ENCODE peak calls at places on chromosomes 16 and 17, in seven cellular contexts. U is PC-3, A is GM12864, C is heart right ventricle, O is HL-60, Y is neural progenitor cell, K is mucosa of descending colon. L is an unnamed sample.

GRCh38 chr16:79752421-79752820 is 151.9 kb upstream of the MAF start:
- DNase-seq in U (no peak), A (no peak), C (no peak), O (no peak), Y (no peak), K (no peak), L (no peak)

GRCh38 chr16:75222271-75222783 is 3.5 kb downstream of the CTRB1 start:
- DNase-seq in U (no peak), A (no peak), C (no peak), O (no peak), Y (no peak), K (no peak), L (peak; percentile 50)

GRCh38 chr16:4511441-4512082 is 27.0 kb downstream of the CDIP1 start:
- DNase-seq in U (peak; percentile 44), A (no peak), C (peak; percentile 45), O (peak; percentile 41), Y (peak; percentile 78), K (peak; percentile 77), L (peak; percentile 76)

GRCh38 chr17:49193513-49194296 is 16.7 kb downstream of the GNGT2 start:
- DNase-seq in U (peak; percentile 74), A (peak; percentile 63), C (peak; percentile 20), O (peak; percentile 46), Y (peak; percentile 64), K (peak; percentile 59), L (peak; percentile 80)

GRCh38 chr16:17590711-17591654 is 120.2 kb upstream of the XYLT1 start:
- DNase-seq in U (no peak), A (no peak), C (no peak), O (no peak), Y (no peak), K (no peak), L (no peak)

GRCh38 chr17:58272367-58273280 is 8.1 kb downstream of the MPO start:
- DNase-seq in U (no peak), A (no peak), C (no peak), O (no peak), Y (no peak), K (no peak), L (no peak)

GRCh38 chr16:10741844-10742243 is 1.8 kb upstream of the NUBP1 start:
- DNase-seq in U (no peak), A (no peak), C (peak; percentile 67), O (no peak), Y (no peak), K (no peak), L (no peak)

GRCh38 chr16:11674818-11675560 is 6.7 kb downstream of the SNN start:
- DNase-seq in U (no peak), A (no peak), C (no peak), O (no peak), Y (no peak), K (no peak), L (no peak)

GRCh38 chr17:75487351-75488070 is 27.8 kb downstream of the CASKIN2 start:
- DNase-seq in U (no peak), A (no peak), C (peak; percentile 36), O (peak; percentile 80), Y (no peak), K (no peak), L (peak; percentile 48)

GRCh38 chr17:17749921-17750320 is 68.7 kb downstream of the RAI1 start:
- DNase-seq in U (peak; percentile 42), A (peak; percentile 66), C (no peak), O (no peak), Y (peak; percentile 90), K (no peak), L (peak; percentile 80)

GRCh38 chr17:40445769-40446468 is 2.7 kb downstream of the IGFBP4 start:
- DNase-seq in U (no peak), A (no peak), C (no peak), O (no peak), Y (no peak), K (no peak), L (no peak)

GRCh38 chr16:30394603-30395154 is 541 bp upstream of the ZNF48 start:
- DNase-seq in U (no peak), A (no peak), C (no peak), O (no peak), Y (peak; percentile 87), K (no peak), L (no peak)

GRCh38 chr17:42536372-42537155 is 523 bp downstream of the NAGLU start:
- DNase-seq in U (peak; percentile 66), A (no peak), C (peak; percentile 88), O (peak; percentile 87), Y (peak; percentile 87), K (peak; percentile 93), L (peak; percentile 84)

GRCh38 chr17:42783062-42783777 is 2.8 kb downstream of the WNK4 start:
- DNase-seq in U (peak; percentile 91), A (no peak), C (no peak), O (no peak), Y (no peak), K (no peak), L (no peak)

GRCh38 chr17:30095507-30096244 is 20.9 kb upstream of the NSRP1 start:
- DNase-seq in U (peak; percentile 74), A (no peak), C (no peak), O (no peak), Y (peak; percentile 64), K (no peak), L (peak; percentile 41)

GRCh38 chr16:82627811-82628339 is 1.1 kb downstream of the CDH13 start:
- DNase-seq in U (peak; percentile 51), A (no peak), C (peak; percentile 53), O (no peak), Y (peak; percentile 68), K (no peak), L (no peak)

GRCh38 chr17:65973237-65973636 is 218.7 kb downstream of the CEP112 start:
- DNase-seq in U (no peak), A (no peak), C (no peak), O (no peak), Y (no peak), K (no peak), L (no peak)

DNA sequence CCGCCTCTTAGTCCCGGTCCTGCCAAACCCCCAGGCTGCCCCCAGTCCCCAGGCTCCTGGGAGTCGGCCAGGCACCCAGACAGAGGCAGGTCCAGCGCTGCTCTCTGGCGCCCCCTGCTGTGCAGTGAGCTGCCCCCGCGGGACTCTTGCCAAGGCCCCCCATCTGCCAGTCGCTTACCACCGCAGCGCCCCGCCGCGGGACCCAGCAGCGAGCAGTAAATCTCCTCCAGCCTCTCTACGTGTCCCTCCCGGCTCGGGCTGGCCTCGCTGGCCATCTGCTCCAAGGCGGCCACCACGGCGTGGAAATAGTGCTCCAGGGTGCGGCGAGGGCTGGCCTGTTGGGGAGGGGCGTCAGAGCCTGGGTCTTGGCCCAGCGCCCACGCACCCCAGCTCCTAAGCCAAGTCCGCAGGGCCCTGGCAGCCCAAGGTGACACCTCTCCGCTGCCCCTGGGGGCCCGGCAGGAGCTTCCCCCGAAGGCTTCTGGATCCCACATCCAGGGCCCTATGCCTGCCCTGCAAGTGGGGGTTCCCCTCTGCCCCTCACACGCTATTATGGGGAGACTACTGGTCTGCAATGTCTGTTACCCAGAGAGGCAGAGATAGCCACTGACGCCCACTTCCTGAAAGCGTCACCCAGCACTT is 33.7 kb upstream of the MFSD6L start:
- DNase-seq in U (no peak), A (no peak), C (peak; percentile 31), O (no peak), Y (peak; percentile 75), K (no peak), L (peak; percentile 66)
- TF ChIP-seq CTCF in U (peak; percentile 45), A (peak; percentile 73), C (peak; percentile 43), O (no peak), Y (peak; percentile 70), K (peak; percentile 58), L (peak; percentile 14)

GRCh38 chr17:68433911-68434503 is 23.3 kb downstream of the WIPI1 start:
- DNase-seq in U (no peak), A (no peak), C (no peak), O (no peak), Y (no peak), K (no peak), L (no peak)
- TF ChIP-seq CTCF in U (no peak), A (no peak), C (no peak), O (no peak), Y (no peak), K (no peak), L (no peak)

GRCh38 chr17:2074919-2075318 is 20.0 kb downstream of the HIC1 start:
- DNase-seq in U (no peak), A (no peak), C (no peak), O (no peak), Y (no peak), K (no peak), L (no peak)

GRCh38 chr17:2070241-2071023 is 15.5 kb downstream of the HIC1 start:
- DNase-seq in U (no peak), A (peak; percentile 88), C (no peak), O (no peak), Y (no peak), K (no peak), L (no peak)

GRCh38 chr17:2071024-2071385 is 16.1 kb downstream of the HIC1 start:
- DNase-seq in U (no peak), A (no peak), C (no peak), O (no peak), Y (no peak), K (no peak), L (no peak)

GRCh38 chr17:2068589-2069051 is 13.7 kb downstream of the HIC1 start:
- DNase-seq in U (peak; percentile 71), A (no peak), C (no peak), O (no peak), Y (no peak), K (no peak), L (no peak)

DNA sequence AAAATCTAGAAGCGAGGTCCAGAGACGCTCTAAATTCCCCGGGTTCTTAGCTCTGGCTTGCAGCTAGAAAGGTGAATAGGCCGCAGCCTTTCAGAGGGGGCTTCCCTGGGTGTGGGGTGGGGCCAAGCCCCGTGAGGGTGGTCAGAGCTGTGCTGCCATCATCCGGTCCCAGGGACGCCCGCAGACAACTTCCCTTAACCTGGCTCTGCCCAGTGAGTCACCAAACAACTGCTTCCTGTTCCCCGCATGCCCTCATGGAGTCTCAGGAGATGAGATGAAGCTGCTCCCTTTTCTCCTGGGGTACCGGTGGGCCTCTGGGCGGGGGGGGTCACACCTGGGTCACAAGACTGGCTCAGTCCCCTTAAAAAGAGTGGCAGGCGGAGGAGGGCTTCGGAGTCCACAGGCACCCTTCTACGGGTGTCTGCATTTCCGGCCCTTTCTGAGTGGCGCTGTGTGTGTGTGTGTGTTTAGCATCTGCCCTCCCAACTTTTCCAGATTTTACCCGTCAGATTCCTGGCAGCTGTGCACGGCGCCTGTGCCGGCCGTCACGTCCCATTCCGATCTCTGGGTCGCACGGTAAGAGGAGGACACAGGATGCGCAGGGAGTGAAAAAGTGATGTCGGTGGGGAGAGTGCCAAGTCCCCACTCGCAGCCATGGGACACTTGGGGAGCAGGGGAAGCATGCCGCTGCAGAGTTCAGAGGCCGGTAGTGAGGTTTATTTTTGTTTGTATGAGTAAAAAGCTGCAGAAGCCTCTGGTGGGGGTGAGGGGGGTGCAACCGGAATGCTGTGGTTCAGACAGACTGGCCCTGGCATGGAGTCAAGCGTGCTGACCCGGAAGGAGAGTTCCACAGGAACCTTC is 16.7 kb downstream of the HIC1 start:
- DNase-seq in U (no peak), A (no peak), C (peak; percentile 83), O (no peak), Y (no peak), K (no peak), L (no peak)
- TF ChIP-seq CTCF in U (no peak), A (no peak), C (no peak), O (no peak), Y (no peak), K (no peak), L (no peak)

DNA sequence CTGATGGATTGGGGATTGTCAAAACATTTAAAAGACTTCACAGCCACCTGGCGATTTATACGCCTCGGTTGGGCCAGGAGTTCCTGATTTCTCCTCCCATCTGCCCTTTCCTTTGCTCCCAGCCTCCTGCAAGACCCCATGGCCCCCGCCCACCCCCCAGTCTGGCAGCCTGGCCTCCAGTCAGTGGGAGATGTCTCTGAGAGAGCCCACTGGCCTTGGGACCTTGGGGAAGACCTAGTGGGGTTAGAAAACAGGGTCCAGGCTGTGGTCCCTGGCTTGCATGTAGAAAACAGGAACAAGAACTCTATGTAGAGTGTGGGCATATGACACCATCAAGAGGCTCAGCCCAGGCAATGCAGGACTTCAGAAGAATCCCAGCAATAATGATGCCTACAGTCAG is 209.4 kb upstream of the C16orf82 start:
- DNase-seq in U (no peak), A (no peak), C (no peak), O (no peak), Y (no peak), K (no peak), L (no peak)
- TF ChIP-seq CTCF in U (no peak), A (no peak), C (no peak), O (no peak), Y (no peak), K (no peak), L (no peak)